ENCODE peak calls at places on chromosome 15, in five cellular contexts. Y is adrenal gland, J is fibroblast of lung, P is psoas muscle, D is mammary epithelial cell. E is an unnamed sample.

GRCh38 chr15:56244237-56244810 is 645 bp upstream of the RFX7 start:
- DNase-seq in Y (peak; percentile 77), J (peak; percentile 87), P (peak; percentile 54), D (peak; percentile 85), E (no peak)

GRCh38 chr15:57251941-57252340 is 124.4 kb upstream of the CGNL1 start:
- DNase-seq in Y (no peak), J (peak; percentile 64), P (no peak), D (no peak), E (no peak)

GRCh38 chr15:41018534-41018933 is 65.3 kb downstream of the CHAC1 start:
- DNase-seq in Y (no peak), J (peak; percentile 48), P (no peak), D (peak; percentile 37), E (no peak)

GRCh38 chr15:73125219-73125618 is 73.0 kb downstream of the NEO1 start:
- DNase-seq in Y (no peak), J (peak; percentile 8), P (no peak), D (peak; percentile 25), E (no peak)

GRCh38 chr15:90762109-90762508 is 45.0 kb downstream of the BLM start:
- DNase-seq in Y (peak; percentile 81), J (no peak), P (peak; percentile 88), D (no peak), E (peak; percentile 77)

GRCh38 chr15:58770519-58770856 is 614 bp upstream of the MINDY2 start:
- DNase-seq in Y (no peak), J (peak; percentile 95), P (no peak), D (no peak), E (no peak)

GRCh38 chr15:92521624-92522008 is 127.9 kb downstream of the ST8SIA2 start:
- DNase-seq in Y (peak; percentile 78), J (peak; percentile 84), P (peak; percentile 78), D (peak; percentile 62), E (peak; percentile 65)

GRCh38 chr15:47806008-47806407 is 88.7 kb downstream of the SEMA6D start:
- DNase-seq in Y (no peak), J (no peak), P (no peak), D (no peak), E (no peak)

GRCh38 chr15:82572311-82572710 is 32.1 kb upstream of the RPS17 start:
- DNase-seq in Y (peak; percentile 12), J (no peak), P (no peak), D (no peak), E (no peak)

GRCh38 chr15:41827290-41827879 is 507 bp upstream of the JMJD7 start:
- DNase-seq in Y (peak; percentile 40), J (no peak), P (no peak), D (no peak), E (peak; percentile 29)

GRCh38 chr15:20272422-20273184 is 269.0 kb downstream of the GOLGA6L6 start:
- DNase-seq in Y (no peak), J (no peak), P (no peak), D (no peak), E (no peak)

GRCh38 chr15:86915811-86916331 is 836.2 kb downstream of the AGBL1 start:
- DNase-seq in Y (peak; percentile 50), J (peak; percentile 72), P (no peak), D (peak; percentile 65), E (no peak)

GRCh38 chr15:32884136-32884535 is 166.3 kb downstream of the GREM1 start:
- DNase-seq in Y (no peak), J (no peak), P (no peak), D (no peak), E (no peak)

GRCh38 chr15:31069360-31070000 is 32.0 kb downstream of the TRPM1 start:
- DNase-seq in Y (no peak), J (no peak), P (no peak), D (no peak), E (no peak)

GRCh38 chr15:68424754-68425390 is 7.1 kb downstream of the ITGA11 start:
- DNase-seq in Y (no peak), J (peak; percentile 61), P (no peak), D (no peak), E (no peak)

GRCh38 chr15:70643106-70643782 is 120.1 kb downstream of the UACA start:
- DNase-seq in Y (no peak), J (no peak), P (no peak), D (no peak), E (no peak)

GRCh38 chr15:63466378-63467192 is 37.8 kb upstream of the USP3 start:
- DNase-seq in Y (peak; percentile 38), J (peak; percentile 53), P (no peak), D (peak; percentile 56), E (no peak)

GRCh38 chr15:41971893-41972340 is 440 bp downstream of the EHD4 start:
- DNase-seq in Y (no peak), J (no peak), P (no peak), D (no peak), E (peak; percentile 38)

GRCh38 chr15:97566957-97567356 is 393.5 kb upstream of the ARRDC4 start:
- DNase-seq in Y (no peak), J (no peak), P (no peak), D (no peak), E (no peak)

GRCh38 chr15:69576035-69576526 is 123.5 kb downstream of the RPLP1 start:
- DNase-seq in Y (peak; percentile 51), J (no peak), P (peak; percentile 78), D (peak; percentile 19), E (peak; percentile 47)

GRCh38 chr15:91566116-91566515 is 287.4 kb upstream of the SLCO3A1 start:
- DNase-seq in Y (no peak), J (no peak), P (no peak), D (no peak), E (no peak)

GRCh38 chr15:63414474-63415201 is 33.0 kb upstream of the CA12 start:
- DNase-seq in Y (no peak), J (no peak), P (no peak), D (no peak), E (no peak)

GRCh38 chr15:42890161-42890913 is 30.2 kb downstream of the TTBK2 start:
- DNase-seq in Y (peak; percentile 20), J (peak; percentile 98), P (no peak), D (peak; percentile 79), E (no peak)

GRCh38 chr15:68887120-68887519 is 43.2 kb upstream of the SPESP1 start:
- DNase-seq in Y (no peak), J (no peak), P (no peak), D (no peak), E (no peak)

GRCh38 chr15:69983696-69984265 is 113.9 kb downstream of the TLE3 start:
- DNase-seq in Y (no peak), J (peak; percentile 8), P (no peak), D (peak; percentile 34), E (no peak)

GRCh38 chr15:86268558-86268957 is 188.9 kb downstream of the AGBL1 start:
- DNase-seq in Y (no peak), J (no peak), P (no peak), D (no peak), E (no peak)

GRCh38 chr15:85772668-85773067 is 22.1 kb downstream of the KLHL25 start:
- DNase-seq in Y (no peak), J (no peak), P (peak; percentile 84), D (peak; percentile 69), E (no peak)

GRCh38 chr15:92808611-92809063 is 91.5 kb upstream of the CHD2 start:
- DNase-seq in Y (peak; percentile 62), J (peak; percentile 80), P (peak; percentile 80), D (peak; percentile 62), E (peak; percentile 51)

GRCh38 chr15:85394552-85395333 is 14.3 kb downstream of the AKAP13 start:
- DNase-seq in Y (no peak), J (no peak), P (no peak), D (no peak), E (no peak)

DNA sequence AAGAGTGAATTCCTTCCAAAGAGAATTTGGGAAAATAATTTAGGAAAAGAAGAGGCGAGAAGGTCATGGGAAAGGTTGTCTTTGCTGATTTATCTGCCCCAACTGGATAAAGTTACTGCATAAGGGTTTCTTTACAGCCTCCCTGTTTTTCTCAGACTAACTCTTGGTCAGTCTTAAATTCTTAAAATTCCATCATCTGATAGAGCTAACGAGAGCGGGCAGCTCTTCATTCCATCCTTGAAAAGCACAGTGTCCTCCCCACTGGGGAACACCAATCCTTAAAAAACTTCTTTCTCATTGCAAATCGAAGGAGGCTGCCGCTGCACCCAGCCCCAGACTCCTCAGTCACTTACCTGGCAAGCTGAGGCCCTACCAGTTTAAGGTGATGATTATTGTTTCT is 107.2 kb downstream of the PGPEP1L start:
- DNase-seq in Y (no peak), J (peak; percentile 86), P (no peak), D (no peak), E (no peak)
- H3K27ac ChIP-seq in Y (no peak overlapping the region), J (peak overlapping the region; percentile 35), P (no peak overlapping the region), D (no peak overlapping the region), E (no peak overlapping the region)

GRCh38 chr15:39106913-39107312 is 474.0 kb upstream of the THBS1 start:
- DNase-seq in Y (no peak), J (no peak), P (no peak), D (no peak), E (no peak)

GRCh38 chr15:39110746-39111145 is 470.1 kb upstream of the THBS1 start:
- DNase-seq in Y (no peak), J (peak; percentile 36), P (no peak), D (no peak), E (no peak)

GRCh38 chr15:39108021-39108420 is 472.9 kb upstream of the THBS1 start:
- DNase-seq in Y (no peak), J (no peak), P (no peak), D (no peak), E (no peak)

GRCh38 chr15:39113741-39114140 is 467.1 kb upstream of the THBS1 start:
- DNase-seq in Y (no peak), J (no peak), P (no peak), D (no peak), E (no peak)

GRCh38 chr15:39110336-39110735 is 470.5 kb upstream of the THBS1 start:
- DNase-seq in Y (no peak), J (peak; percentile 94), P (no peak), D (peak; percentile 44), E (no peak)
- H3K27ac ChIP-seq in Y (no peak overlapping the region), J (no peak overlapping the region), P (no peak overlapping the region), D (no peak overlapping the region), E (no peak overlapping the region)

GRCh38 chr15:25858952-25859760 is 4.0 kb downstream of the ATP10A start:
- DNase-seq in Y (no peak), J (no peak), P (no peak), D (no peak), E (no peak)
- H3K27ac ChIP-seq in Y (no peak overlapping the region), J (no peak overlapping the region), P (no peak overlapping the region), D (no peak overlapping the region), E (no peak overlapping the region)

DNA sequence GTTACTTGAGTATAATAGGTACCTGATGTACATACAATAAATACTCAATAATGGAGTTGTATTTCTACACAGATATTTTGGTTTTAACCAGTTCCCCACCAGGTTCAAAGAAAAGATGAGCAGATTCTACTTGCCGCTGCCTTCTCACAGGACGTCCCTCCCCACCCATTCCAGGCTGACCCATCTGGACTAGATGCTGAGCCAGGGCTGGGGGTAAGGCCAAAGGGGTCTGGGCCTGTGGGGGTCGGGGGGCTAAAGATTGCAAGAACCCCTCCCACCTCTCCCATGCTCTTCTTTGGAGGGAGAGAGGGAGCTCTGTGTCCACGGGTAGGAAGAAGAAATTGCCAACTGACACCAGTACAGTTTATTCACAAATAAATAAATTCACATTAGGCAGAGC is 1.5 kb downstream of the MESP1 start:
- DNase-seq in Y (no peak), J (no peak), P (no peak), D (no peak), E (no peak)
- H3K27ac ChIP-seq in Y (no peak overlapping the region), J (no peak overlapping the region), P (peak overlapping the region; percentile 85), D (no peak overlapping the region), E (no peak overlapping the region)

DNA sequence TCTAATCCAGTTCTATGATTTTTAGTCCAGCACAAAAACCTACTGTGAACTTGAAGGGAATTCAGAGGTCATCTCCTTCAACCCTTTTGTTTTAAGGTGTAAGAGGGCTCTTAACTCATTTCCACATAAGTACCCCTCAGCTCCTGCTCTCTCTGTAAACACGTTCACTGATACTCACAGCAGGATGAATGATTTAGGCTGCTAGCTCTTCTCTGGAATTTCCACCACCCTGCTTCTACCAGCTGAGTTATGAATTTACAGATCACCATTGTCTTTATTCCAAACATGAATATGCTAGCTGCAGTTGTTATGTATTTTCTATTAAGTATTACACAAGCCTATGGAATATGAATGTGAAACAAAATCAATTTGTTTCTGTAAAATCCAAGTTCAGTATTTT is 101.3 kb upstream of the NANOGP8 start:
- DNase-seq in Y (no peak), J (no peak), P (no peak), D (no peak), E (no peak)
- H3K27ac ChIP-seq in Y (no peak overlapping the region), J (no peak overlapping the region), P (no peak overlapping the region), D (no peak overlapping the region), E (no peak overlapping the region)